ENCODE peak calls at places on chromosomes 12 and 14, in nine cellular contexts. F, V, J, H, X, M, L, K and P are unnamed samples.

GRCh38 chr14:39576726-39577125 is 144.5 kb upstream of the FBXO33 start:
- DNase-seq in F (no peak), V (no peak), J (no peak), H (no peak), X (no peak), M (no peak), L (no peak), K (no peak), P (no peak)

GRCh38 chr12:87930652-87931051 is 98.5 kb downstream of the C12orf50 start:
- DNase-seq in F (no peak), V (no peak), J (no peak), H (no peak), X (no peak), M (no peak), L (no peak), K (no peak), P (no peak)

GRCh38 chr14:92993302-92993701 is 70.4 kb downstream of the CHGA start:
- DNase-seq in F (no peak), V (peak; percentile 73), J (no peak), H (no peak), X (no peak), M (no peak), L (no peak), K (no peak), P (no peak)

GRCh38 chr12:97169922-97170321 is 262.9 kb downstream of the NEDD1 start:
- DNase-seq in F (no peak), V (no peak), J (no peak), H (no peak), X (no peak), M (no peak), L (no peak), K (no peak), P (no peak)

GRCh38 chr12:57899010-57899662 is 42.2 kb upstream of the ATP23 start:
- DNase-seq in F (peak; percentile 53), V (peak; percentile 74), J (peak; percentile 81), H (peak; percentile 82), X (no peak), M (peak; percentile 70), L (peak; percentile 82), K (no peak), P (peak; percentile 68)

GRCh38 chr12:65602579-65603295 is 221.5 kb upstream of the HMGA2 start:
- DNase-seq in F (peak; percentile 97), V (peak; percentile 80), J (peak; percentile 97), H (peak; percentile 84), X (peak; percentile 80), M (peak; percentile 2), L (peak; percentile 44), K (peak; percentile 77), P (peak; percentile 92)

GRCh38 chr14:94180655-94181271 is 6.6 kb downstream of the PPP4R4 start:
- DNase-seq in F (peak; percentile 62), V (no peak), J (peak; percentile 42), H (no peak), X (peak; percentile 42), M (peak; percentile 33), L (peak; percentile 35), K (no peak), P (peak; percentile 15)

GRCh38 chr12:96156211-96156610 is 38.0 kb upstream of the ELK3 start:
- DNase-seq in F (no peak), V (no peak), J (no peak), H (no peak), X (no peak), M (no peak), L (no peak), K (no peak), P (no peak)

GRCh38 chr14:69214376-69214775 is 23.1 kb downstream of the EXD2 start:
- DNase-seq in F (no peak), V (no peak), J (peak; percentile 34), H (no peak), X (no peak), M (no peak), L (no peak), K (no peak), P (no peak)

GRCh38 chr12:30979371-30980259 is 53.1 kb downstream of the TSPAN11 start:
- DNase-seq in F (peak; percentile 32), V (no peak), J (no peak), H (no peak), X (no peak), M (no peak), L (no peak), K (no peak), P (no peak)

GRCh38 chr12:81340910-81341309 is 263.0 kb downstream of the ACSS3 start:
- DNase-seq in F (no peak), V (no peak), J (no peak), H (no peak), X (no peak), M (no peak), L (no peak), K (no peak), P (no peak)

GRCh38 chr14:85711620-85712019 is 181.7 kb downstream of the FLRT2 start:
- DNase-seq in F (no peak), V (no peak), J (no peak), H (no peak), X (no peak), M (no peak), L (no peak), K (no peak), P (no peak)

GRCh38 chr12:10398168-10398567 is 8.3 kb upstream of the KLRK1 start:
- DNase-seq in F (no peak), V (no peak), J (no peak), H (no peak), X (no peak), M (no peak), L (no peak), K (no peak), P (no peak)

GRCh38 chr12:119178544-119179334 is at the start of gene HSPB8:
- DNase-seq in F (peak; percentile 95), V (peak; percentile 95), J (peak; percentile 91), H (peak; percentile 99), X (peak; percentile 47), M (no peak), L (no peak), K (peak; percentile 30), P (peak; percentile 84)

GRCh38 chr12:105092336-105092735 is 8.1 kb upstream of the ALDH1L2 start:
- DNase-seq in F (no peak), V (no peak), J (no peak), H (no peak), X (peak; percentile 29), M (no peak), L (no peak), K (no peak), P (no peak)

GRCh38 chr14:39266589-39266870 is 32.8 kb downstream of the MIA2 start:
- DNase-seq in F (peak; percentile 47), V (no peak), J (peak; percentile 34), H (peak; percentile 81), X (no peak), M (no peak), L (no peak), K (no peak), P (no peak)

DNA sequence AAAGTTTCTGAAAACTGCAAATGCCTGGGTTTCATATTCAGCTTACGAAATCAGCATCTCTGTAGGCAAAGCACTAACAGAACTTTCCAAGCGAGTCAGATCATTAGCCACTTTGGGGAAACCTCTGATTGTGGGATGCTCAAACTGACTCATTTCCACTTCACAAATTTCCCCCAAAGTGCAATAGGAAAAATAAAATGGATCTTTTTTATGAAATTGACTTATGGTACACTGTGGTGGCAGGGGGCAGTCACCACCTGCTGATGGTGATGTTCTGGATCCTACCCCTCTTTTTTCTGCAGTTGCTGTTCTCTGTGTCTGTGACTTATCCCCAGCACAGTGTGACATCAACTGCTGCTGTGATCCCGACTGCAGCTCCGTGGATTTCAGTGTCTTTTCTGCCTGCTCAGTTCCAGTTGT is 5.6 kb downstream of the TCTN1 start:
- DNase-seq in F (no peak), V (no peak), J (peak; percentile 29), H (no peak), X (no peak), M (peak; percentile 70), L (peak; percentile 54), K (no peak), P (no peak)
- TF ChIP-seq CTCF in F (no peak), V (no peak), J (no peak), H (no peak), X (no peak), M (peak; percentile 43), L (peak; percentile 29), K (no peak), P (peak; percentile 18)

DNA sequence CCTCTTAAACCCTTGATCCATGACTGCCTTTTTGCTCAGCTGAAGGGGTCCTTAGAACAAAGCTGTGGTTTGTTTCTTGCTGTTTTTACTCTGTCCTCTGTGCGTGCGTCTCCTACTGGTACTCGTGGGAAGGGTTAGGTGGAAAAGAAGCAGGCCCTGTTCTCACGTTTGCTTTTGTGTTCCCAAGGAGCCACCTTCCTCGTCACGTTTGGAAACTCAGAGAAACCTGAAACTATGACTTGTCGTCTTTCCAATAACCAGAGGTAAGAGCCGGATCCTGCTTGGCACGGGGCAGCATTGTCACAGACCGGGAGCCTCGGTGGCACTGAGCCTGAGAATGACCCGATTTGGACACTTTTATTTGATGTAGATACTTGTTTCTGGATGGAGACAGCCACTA is 13.1 kb downstream of the ZFYVE21 start:
- DNase-seq in F (no peak), V (no peak), J (no peak), H (no peak), X (no peak), M (no peak), L (no peak), K (no peak), P (no peak)
- TF ChIP-seq CTCF in F (no peak), V (peak; percentile 4), J (no peak), H (no peak), X (no peak), M (no peak), L (no peak), K (no peak), P (no peak)

GRCh38 chr12:118035194-118036041 is 18.9 kb downstream of the RFC5 start:
- DNase-seq in F (peak; percentile 30), V (no peak), J (peak; percentile 22), H (no peak), X (peak; percentile 5), M (peak; percentile 46), L (peak; percentile 67), K (no peak), P (peak; percentile 6)
- TF ChIP-seq CTCF in F (peak; percentile 17), V (no peak), J (no peak), H (no peak), X (no peak), M (no peak), L (no peak), K (no peak), P (peak; percentile 43)

GRCh38 chr14:77083082-77083481 is 15.0 kb upstream of the CIPC start:
- DNase-seq in F (no peak), V (no peak), J (no peak), H (no peak), X (no peak), M (no peak), L (no peak), K (no peak), P (no peak)

GRCh38 chr14:77085538-77085937 is 12.5 kb upstream of the CIPC start:
- DNase-seq in F (no peak), V (no peak), J (no peak), H (no peak), X (peak; percentile 75), M (no peak), L (no peak), K (peak; percentile 20), P (no peak)

GRCh38 chr14:77086017-77086727 is 11.9 kb upstream of the CIPC start:
- DNase-seq in F (peak; percentile 66), V (no peak), J (peak; percentile 54), H (no peak), X (peak; percentile 62), M (peak; percentile 38), L (peak; percentile 46), K (no peak), P (peak; percentile 68)

GRCh38 chr14:77084991-77085390 is 13.1 kb upstream of the CIPC start:
- DNase-seq in F (no peak), V (no peak), J (no peak), H (no peak), X (peak; percentile 28), M (no peak), L (no peak), K (peak; percentile 23), P (no peak)

GRCh38 chr14:77082356-77082755 is 15.7 kb upstream of the CIPC start:
- DNase-seq in F (no peak), V (no peak), J (no peak), H (no peak), X (no peak), M (no peak), L (no peak), K (no peak), P (no peak)
- TF ChIP-seq CTCF in F (no peak), V (no peak), J (no peak), H (no peak), X (no peak), M (no peak), L (no peak), K (no peak), P (no peak)